ENCODE peak calls at places on chromosomes 1 and 21, in four cellular contexts. U is epithelial cell of prostate, B is NCI-H524 treated with DMSO at 0.1 percent for 48 hours, L is hepatic stellate cell. R is an unnamed sample.

GRCh38 chr1:230084408-230085177 is 17.6 kb downstream of the GALNT2 start:
- DNase-seq in U (peak), L (peak), B (no peak), R (no peak)

GRCh38 chr1:77459881-77460280 is 178.1 kb downstream of the AK5 start:
- DNase-seq in U (no peak), B (no peak), L (no peak), R (peak)

GRCh38 chr1:95138223-95138622 is 21.1 kb downstream of the TLCD4 start:
- DNase-seq in L (no peak), B (no peak), U (no peak), R (no peak)

GRCh38 chr1:159000070-159000409 is 9.7 kb upstream of the IFI16 start:
- DNase-seq in B (no peak), L (no peak), U (no peak), R (no peak)

GRCh38 chr1:158089476-158089875 is 91.2 kb upstream of the CD1D start:
- DNase-seq in L (no peak), B (no peak), U (no peak), R (no peak)

GRCh38 chr21:31347435-31348032 is 3.5 kb upstream of the TIAM1 start:
- DNase-seq in L (peak), B (no peak), U (no peak), R (peak)

GRCh38 chr21:42820513-42821465 is 58.5 kb downstream of the WDR4 start:
- DNase-seq in L (no peak), B (no peak), U (no peak), R (no peak)

GRCh38 chr1:2882968-2883696 is 81.6 kb upstream of the TTC34 start:
- DNase-seq in L (no peak), B (no peak), U (no peak), R (no peak)

GRCh38 chr1:119713039-119713537 is 1.4 kb downstream of the PHGDH start:
- DNase-seq in B (no peak), L (no peak), U (no peak), R (peak)

GRCh38 chr21:15894596-15894995 is 164.8 kb downstream of the USP25 start:
- DNase-seq in U (no peak), L (peak), B (no peak), R (peak)

GRCh38 chr1:64867266-64867665 is 99.1 kb downstream of the JAK1 start:
- DNase-seq in U (no peak), B (no peak), L (no peak), R (no peak)

GRCh38 chr1:56452027-56453011 is 127.0 kb downstream of the PLPP3 start:
- DNase-seq in B (no peak), L (no peak), U (no peak), R (no peak)

GRCh38 chr1:1832151-1832550 is 53.9 kb upstream of the NADK start:
- DNase-seq in B (no peak), U (no peak), L (no peak), R (no peak)

GRCh38 chr1:161013104-161013590 is 7.8 kb downstream of the F11R start:
- DNase-seq in B (no peak), U (no peak), L (no peak), R (no peak)

GRCh38 chr1:32702599-32703478 is at the start of gene SYNC:
- DNase-seq in L (peak), U (no peak), B (no peak), R (no peak)

GRCh38 chr1:53899206-53899628 is 5.2 kb downstream of the DIO1 start:
- DNase-seq in B (no peak), L (no peak), U (no peak), R (no peak)

GRCh38 chr1:1083181-1084027 is 9.3 kb upstream of the RNF223 start:
- DNase-seq in U (no peak), L (peak), B (no peak), R (no peak)

GRCh38 chr1:208065862-208066261 is 154.9 kb upstream of the CD34 start:
- DNase-seq in U (no peak), B (no peak), L (no peak), R (no peak)

GRCh38 chr1:117942293-117942692 is 12.8 kb downstream of the WDR3 start:
- DNase-seq in L (no peak), U (no peak), B (no peak), R (no peak)

GRCh38 chr1:103541431-103541830 is 15.9 kb downstream of the RNPC3 start:
- DNase-seq in B (no peak), U (no peak), L (no peak), R (no peak)

GRCh38 chr1:224879404-224879803 is 50.1 kb upstream of the DNAH14 start:
- DNase-seq in L (no peak), U (no peak), B (no peak), R (no peak)

GRCh38 chr1:180116964-180117763 is 37.5 kb upstream of the QSOX1 start:
- DNase-seq in L (peak), U (no peak), B (no peak), R (no peak)

GRCh38 chr1:36155560-36156328 is at the start of gene MAP7D1:
- DNase-seq in U (peak), B (peak), L (peak), R (peak)

GRCh38 chr1:217313096-217313495 is 317.8 kb downstream of the GPATCH2 start:
- DNase-seq in B (no peak), U (peak), L (no peak), R (no peak)

GRCh38 chr1:89525169-89525855 is 683 bp downstream of the LRRC8B start:
- DNase-seq in L (no peak), B (no peak), U (no peak), R (peak)

GRCh38 chr1:156104861-156105546 is 9.5 kb upstream of the LMNA start:
- DNase-seq in B (no peak), L (no peak), U (no peak), R (no peak)

GRCh38 chr1:198641506-198641905 is 2.7 kb downstream of the PTPRC start:
- DNase-seq in B (no peak), L (no peak), U (no peak), R (peak)

GRCh38 chr21:42847051-42847707 is 32.2 kb downstream of the WDR4 start:
- DNase-seq in L (no peak), B (no peak), U (no peak), R (no peak)

GRCh38 chr1:46341222-46342083 is 846 bp downstream of the NSUN4 start:
- DNase-seq in U (no peak), L (no peak), B (no peak), R (no peak)

GRCh38 chr1:38208720-38209632 is 162.4 kb upstream of the POU3F1 start:
- DNase-seq in L (no peak), B (no peak), U (no peak), R (peak)

GRCh38 chr1:87103099-87103498 is 188.7 kb downstream of the HS2ST1 start:
- DNase-seq in U (no peak), B (no peak), L (no peak), R (no peak)

GRCh38 chr21:31727181-31727580 is 4.7 kb downstream of the SCAF4 start:
- DNase-seq in U (no peak), L (no peak), B (no peak), R (no peak)

GRCh38 chr1:177466286-177466685 is 295.5 kb downstream of the BRINP2 start:
- DNase-seq in U (no peak), B (no peak), L (no peak), R (no peak)